ENCODE peak calls at places on chromosomes 11 and 22, in five cellular contexts. N, I, M, W and S are unnamed samples.

GRCh38 chr11:79094601-79095000 is 346.2 kb downstream of the TENM4 start:
- DNase-seq in N (no peak), M (no peak), W (no peak), I (no peak), S (no peak)

GRCh38 chr11:21511835-21512440 is 680.9 kb upstream of the ANO5 start:
- DNase-seq in W (peak), M (peak), N (peak), I (no peak), S (peak)

GRCh38 chr11:93505703-93506102 is 37.5 kb downstream of the SMCO4 start:
- DNase-seq in W (no peak), M (no peak), I (no peak), N (no peak), S (no peak)

GRCh38 chr11:112697371-112697770 is 263.8 kb upstream of the NCAM1 start:
- DNase-seq in W (peak), I (no peak), N (no peak), M (no peak), S (peak)

GRCh38 chr11:68342459-68343158 is 30.2 kb downstream of the LRP5 start:
- DNase-seq in M (no peak), N (no peak), W (no peak), I (no peak), S (no peak)

GRCh38 chr11:109864161-109864661 is 229.0 kb upstream of the ZC3H12C start:
- DNase-seq in W (no peak), I (no peak), N (no peak), M (peak), S (no peak)

GRCh38 chr11:58498464-58498863 is 9.4 kb downstream of the OR5B21 start:
- DNase-seq in N (no peak), M (peak), I (no peak), W (no peak), S (no peak)

GRCh38 chr22:48486163-48486957 is 1341.3 kb downstream of the BRD1 start:
- DNase-seq in M (no peak), W (no peak), I (no peak), N (no peak), S (no peak)

GRCh38 chr11:104623518-104623917 is 274.7 kb downstream of the CASP12 start:
- DNase-seq in W (no peak), N (no peak), I (no peak), M (no peak), S (no peak)

GRCh38 chr11:1121343-1122331 is 36.1 kb upstream of the MUC5AC start:
- DNase-seq in M (no peak), I (no peak), W (no peak), N (no peak), S (no peak)

GRCh38 chr11:73480677-73481076 is 104.5 kb downstream of the RELT start:
- DNase-seq in M (no peak), N (no peak), W (no peak), I (no peak), S (no peak)

GRCh38 chr11:107719062-107719461 is 7.2 kb upstream of the SLN start:
- DNase-seq in N (no peak), W (no peak), M (no peak), I (no peak), S (no peak)

GRCh38 chr11:113991170-113991569 is 16.3 kb downstream of the HTR3A start:
- DNase-seq in W (no peak), M (peak), N (peak), I (no peak), S (no peak)

GRCh38 chr11:720642-721346 is 14.8 kb downstream of the EPS8L2 start:
- DNase-seq in I (no peak), W (no peak), M (peak), N (no peak), S (no peak)

GRCh38 chr22:22422629-22423112 is 85.9 kb downstream of the ZNF280B start:
- DNase-seq in I (peak), M (peak), N (peak), W (peak), S (peak)

GRCh38 chr11:111736191-111736590 is 30.0 kb downstream of the PPP2R1B start:
- DNase-seq in N (no peak), M (no peak), W (no peak), I (no peak), S (no peak)

GRCh38 chr11:130782361-130783221 is 133.7 kb downstream of the SNX19 start:
- DNase-seq in M (no peak), I (no peak), W (no peak), N (no peak), S (no peak)

GRCh38 chr11:117906710-117907109 is 22.5 kb downstream of the TMPRSS13 start:
- DNase-seq in W (no peak), M (no peak), N (no peak), I (no peak), S (no peak)

GRCh38 chr11:119828819-119829218 is 99.8 kb upstream of the NECTIN1 start:
- DNase-seq in I (no peak), W (no peak), M (no peak), N (no peak), S (no peak)

GRCh38 chr11:44229664-44230063 is 80.3 kb downstream of the ALX4 start:
- DNase-seq in M (no peak), W (no peak), I (no peak), N (no peak), S (no peak)

GRCh38 chr11:2510626-2511402 is 66.0 kb downstream of the KCNQ1 start:
- DNase-seq in I (no peak), M (no peak), N (no peak), W (no peak), S (no peak)

GRCh38 chr11:119188887-119189286 is 3.6 kb downstream of the NHERF4 start:
- DNase-seq in M (no peak), N (no peak), I (no peak), W (no peak), S (no peak)

GRCh38 chr22:37321288-37321687 is 39.0 kb downstream of the CYTH4 start:
- DNase-seq in I (no peak), M (no peak), N (no peak), W (no peak), S (no peak)

GRCh38 chr22:44165286-44165874 is 15.3 kb upstream of the PARVG start:
- DNase-seq in M (no peak), W (no peak), I (no peak), N (no peak), S (no peak)